ENCODE peak calls at places on chromosomes 4 and X, in five cellular contexts. Y is stimulated activated naive CD4-positive, alpha-beta T cell; R is activated CD4-positive, alpha-beta T cell treated with anti-CD3 and anti-CD28 coated beads, Interleukin-2, amount 50 U/mL, for 24 hours; L is cardiac septum; B is EL. Q is an unnamed sample.

GRCh38 chr4:172202480-172203076 is 389.4 kb downstream of the GALNTL6 start:
- DNase-seq in Y (no peak), R (no peak), L (no peak), B (peak; percentile 21), Q (no peak)

GRCh38 chr4:80202190-80202711 is 4.9 kb downstream of the PRDM8 start:
- DNase-seq in Y (peak; percentile 67), R (peak; percentile 58), L (peak; percentile 95), B (peak; percentile 83), Q (peak; percentile 95)

GRCh38 chr4:1975391-1975801 is 33.4 kb downstream of the NELFA start:
- DNase-seq in Y (no peak), R (no peak), L (peak; percentile 24), B (no peak), Q (peak; percentile 72)

GRCh38 chr4:55378617-55379467 is 16.9 kb upstream of the TMEM165 start:
- DNase-seq in Y (no peak), R (no peak), L (no peak), B (peak; percentile 86), Q (no peak)

GRCh38 chrX:72373136-72373535 is 67.4 kb upstream of the CITED1 start:
- DNase-seq in Y (no peak), R (no peak), L (no peak), B (no peak), Q (no peak)

GRCh38 chr4:38568768-38569167 is 95.2 kb upstream of the KLF3 start:
- DNase-seq in Y (no peak), R (no peak), L (no peak), B (no peak), Q (no peak)

GRCh38 chrX:18994713-18995112 is 10.8 kb upstream of the PHKA2 start:
- DNase-seq in Y (no peak), R (no peak), L (no peak), B (peak; percentile 74), Q (no peak)

GRCh38 chr4:140952709-140953108 is 180.6 kb downstream of the RNF150 start:
- DNase-seq in Y (no peak), R (no peak), L (no peak), B (peak; percentile 37), Q (no peak)

GRCh38 chr4:72858328-72858727 is 211.2 kb downstream of the COX18 start:
- DNase-seq in Y (no peak), R (no peak), L (no peak), B (peak; percentile 92), Q (no peak)

Q was measured in mesenteric fat pad.